ENCODE peak calls at places on chromosomes 1 and 21, in seven cellular contexts. C is GM23338, G is OCI-LY7, K is SK-N-SH, Z is neural progenitor cell, O is HCT116, H is PC-3. V is an unnamed sample.

GRCh38 chr1:227728892-227729143 is 6.3 kb downstream of the JMJD4 start:
- DNase-seq in C (no peak), G (no peak), K (no peak), Z (no peak), O (no peak), H (no peak), V (peak)

GRCh38 chr1:221868894-221869293 is 127.0 kb upstream of the DUSP10 start:
- DNase-seq in C (no peak), G (no peak), K (no peak), Z (no peak), O (no peak), H (peak), V (peak)

GRCh38 chr1:10204003-10204642 is 6.2 kb upstream of the KIF1B start:
- DNase-seq in C (no peak), G (no peak), K (peak), Z (peak), O (no peak), H (no peak), V (no peak)

GRCh38 chr1:93552751-93553455 is 105.0 kb downstream of the FNBP1L start:
- DNase-seq in C (peak), G (no peak), K (peak), Z (peak), O (peak), H (no peak), V (peak)

GRCh38 chr1:46193984-46194570 is 4.2 kb downstream of the POMGNT1 start:
- DNase-seq in C (peak), G (no peak), K (no peak), Z (no peak), O (no peak), H (no peak), V (no peak)

GRCh38 chr1:219322766-219323165 is 149.1 kb downstream of the LYPLAL1 start:
- DNase-seq in C (no peak), G (no peak), K (no peak), Z (no peak), O (no peak), H (no peak), V (no peak)

GRCh38 chr1:225699336-225699735 is 46.4 kb upstream of the ENAH start:
- DNase-seq in C (no peak), G (no peak), K (no peak), Z (no peak), O (no peak), H (peak), V (peak)

GRCh38 chr1:181010789-181011188 is 11.9 kb downstream of the STX6 start:
- DNase-seq in C (no peak), G (no peak), K (no peak), Z (no peak), O (no peak), H (no peak), V (peak)

GRCh38 chr1:36571106-36571505 is 88.4 kb upstream of the CSF3R start:
- DNase-seq in C (no peak), G (no peak), K (no peak), Z (no peak), O (no peak), H (no peak), V (no peak)

DNA sequence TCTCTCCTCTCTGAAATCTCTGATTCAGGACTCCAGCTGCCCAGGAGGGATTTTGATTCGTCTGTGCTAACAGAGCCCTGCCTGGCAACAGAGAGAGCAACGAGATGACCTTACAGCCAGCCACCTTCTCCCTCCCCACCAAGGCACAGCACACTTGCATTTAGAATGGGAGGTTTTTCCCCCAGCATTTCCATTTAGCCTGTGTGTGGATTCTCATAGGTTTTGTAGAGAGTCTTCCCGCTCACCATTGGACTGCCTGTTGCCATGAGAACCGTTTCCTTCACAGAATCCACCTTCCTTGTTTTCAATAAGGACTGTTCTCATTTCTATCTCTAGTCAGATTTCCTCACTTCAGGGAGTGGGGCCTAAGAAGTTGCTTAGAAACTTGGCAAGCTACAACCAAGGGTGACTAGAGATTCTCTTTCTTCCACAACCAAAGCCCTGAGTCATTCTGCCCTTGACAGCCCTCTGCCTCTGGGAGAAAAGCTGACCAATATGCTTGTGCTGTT is 5.8 kb upstream of the IKBKE start:
- DNase-seq in C (no peak), G (no peak), K (no peak), Z (no peak), O (no peak), H (peak), V (peak)
- TF ChIP-seq EZH2phosphoT487 in C (no peak), G (no peak), K (no peak), Z (no peak), O (no peak), H (no peak), V (no peak)

GRCh38 chr1:63663873-63664272 is 70.7 kb downstream of the PGM1 start:
- DNase-seq in C (no peak), G (no peak), K (no peak), Z (no peak), O (no peak), H (peak), V (peak)

GRCh38 chr1:63665824-63666223 is 72.6 kb downstream of the PGM1 start:
- DNase-seq in C (no peak), G (no peak), K (no peak), Z (peak), O (no peak), H (no peak), V (no peak)

GRCh38 chr1:63663301-63663700 is 70.1 kb downstream of the PGM1 start:
- DNase-seq in C (no peak), G (no peak), K (no peak), Z (no peak), O (peak), H (peak), V (peak)

GRCh38 chr1:63664742-63665141 is 71.5 kb downstream of the PGM1 start:
- DNase-seq in C (no peak), G (no peak), K (no peak), Z (no peak), O (no peak), H (no peak), V (no peak)

GRCh38 chr1:63665410-63665809 is 72.2 kb downstream of the PGM1 start:
- DNase-seq in C (no peak), G (no peak), K (no peak), Z (no peak), O (no peak), H (no peak), V (no peak)
- TF ChIP-seq EZH2phosphoT487 in C (no peak), G (no peak), K (no peak), Z (no peak), O (no peak), H (no peak), V (no peak)

DNA sequence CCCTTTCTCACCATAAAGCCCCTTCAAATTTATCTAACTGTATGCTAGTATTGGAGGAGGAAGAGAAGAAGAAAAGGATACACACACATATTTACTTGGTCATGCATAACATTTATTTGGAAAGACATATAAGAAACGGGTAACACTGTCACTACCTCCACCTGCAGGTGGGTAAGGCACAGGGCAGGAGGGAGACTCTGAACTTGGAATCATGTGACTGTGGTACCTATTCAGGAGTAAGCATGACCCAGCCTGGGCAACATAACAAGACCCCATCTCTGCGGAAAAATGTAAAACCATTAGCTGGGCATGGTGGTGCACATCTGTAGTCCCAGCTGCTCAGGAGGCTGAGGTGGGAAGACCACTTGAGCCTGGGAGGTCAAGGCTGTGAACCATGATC is 1.4 kb upstream of the PADI6 start:
- DNase-seq in C (peak), G (no peak), K (no peak), Z (no peak), O (peak), H (peak), V (no peak)
- TF ChIP-seq EZH2phosphoT487 in C (no peak), G (no peak), K (no peak), Z (no peak), O (no peak), H (no peak), V (no peak)

DNA sequence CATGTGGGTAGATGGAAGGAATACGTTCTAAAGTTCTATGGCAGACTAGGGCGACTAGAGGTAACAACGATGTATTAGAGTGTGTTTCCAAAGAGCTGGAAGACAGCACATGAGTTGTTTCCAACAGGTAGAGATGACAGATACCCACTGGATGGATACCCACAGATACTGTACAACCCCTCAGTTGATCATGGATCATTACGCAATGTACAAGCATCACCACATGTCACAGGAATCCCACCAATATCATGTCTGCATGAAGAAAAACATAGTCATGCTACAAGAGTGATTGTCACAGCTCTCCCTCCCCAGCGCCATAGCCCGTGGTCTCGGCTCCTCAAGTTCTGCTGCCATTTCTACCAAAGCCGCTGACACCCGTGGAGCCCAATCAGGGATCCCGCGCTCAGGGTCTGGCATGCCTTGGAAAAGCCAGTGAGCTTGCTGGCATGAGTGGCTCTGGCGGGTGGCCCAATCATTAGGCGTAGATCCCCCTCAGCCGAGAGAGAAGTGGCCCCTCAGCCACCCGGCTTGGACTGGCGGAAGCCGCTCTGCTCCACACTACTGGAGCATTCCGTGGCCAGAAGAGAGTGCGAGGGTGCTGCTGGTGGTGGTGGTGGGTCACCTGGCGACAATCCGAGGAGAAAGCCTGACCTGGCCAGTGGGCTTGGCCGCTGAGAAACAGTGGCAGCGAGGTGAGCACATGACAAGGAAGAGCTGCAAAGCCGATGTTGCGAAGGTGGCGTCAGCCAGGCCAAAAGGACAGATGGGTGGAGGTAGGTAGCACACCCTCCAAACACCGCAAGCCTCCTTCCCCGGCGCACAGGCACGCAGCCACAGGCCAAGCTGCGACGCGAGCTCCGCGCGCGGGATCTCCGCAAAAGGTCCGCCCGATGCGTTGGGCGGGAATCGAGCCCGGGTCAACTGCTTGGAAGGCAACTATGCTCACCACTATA is 65.7 kb upstream of the FCGR2A start:
- DNase-seq in C (peak), G (peak), K (peak), Z (no peak), O (no peak), H (peak), V (peak)
- TF ChIP-seq EZH2phosphoT487 in C (no peak), G (no peak), K (no peak), Z (peak), O (no peak), H (no peak), V (no peak)

GRCh38 chr21:44593598-44594405 is 1.5 kb upstream of the KRTAP10-6 start:
- DNase-seq in C (peak), G (no peak), K (no peak), Z (no peak), O (no peak), H (no peak), V (no peak)

GRCh38 chr21:44594406-44594916 is 2.2 kb upstream of the KRTAP10-6 start:
- DNase-seq in C (no peak), G (no peak), K (no peak), Z (no peak), O (no peak), H (no peak), V (no peak)

GRCh38 chr21:44598031-44598430 is 2.4 kb upstream of the KRTAP10-7 start:
- DNase-seq in C (peak), G (no peak), K (no peak), Z (peak), O (no peak), H (no peak), V (no peak)

GRCh38 chr21:44599264-44600029 is 950 bp upstream of the KRTAP10-7 start:
- DNase-seq in C (no peak), G (no peak), K (no peak), Z (no peak), O (no peak), H (no peak), V (no peak)

GRCh38 chr21:44596068-44596725 is 3.9 kb upstream of the KRTAP10-6 start:
- DNase-seq in C (no peak), G (no peak), K (no peak), Z (no peak), O (no peak), H (peak), V (peak)
- TF ChIP-seq EZH2phosphoT487 in C (no peak), G (no peak), K (no peak), Z (no peak), O (no peak), H (no peak), V (no peak)

GRCh38 chr1:15952317-15953258 is 23.3 kb downstream of the ZBTB17 start:
- DNase-seq in C (peak), G (no peak), K (no peak), Z (peak), O (peak), H (peak), V (peak)

GRCh38 chr1:15950302-15950701 is 25.6 kb downstream of the ZBTB17 start:
- DNase-seq in C (no peak), G (no peak), K (no peak), Z (no peak), O (no peak), H (no peak), V (no peak)

GRCh38 chr1:15951341-15952153 is 24.4 kb downstream of the ZBTB17 start:
- DNase-seq in C (peak), G (no peak), K (no peak), Z (no peak), O (no peak), H (no peak), V (peak)

GRCh38 chr1:15949453-15950245 is 26.3 kb downstream of the ZBTB17 start:
- DNase-seq in C (peak), G (peak), K (peak), Z (peak), O (peak), H (no peak), V (peak)

DNA sequence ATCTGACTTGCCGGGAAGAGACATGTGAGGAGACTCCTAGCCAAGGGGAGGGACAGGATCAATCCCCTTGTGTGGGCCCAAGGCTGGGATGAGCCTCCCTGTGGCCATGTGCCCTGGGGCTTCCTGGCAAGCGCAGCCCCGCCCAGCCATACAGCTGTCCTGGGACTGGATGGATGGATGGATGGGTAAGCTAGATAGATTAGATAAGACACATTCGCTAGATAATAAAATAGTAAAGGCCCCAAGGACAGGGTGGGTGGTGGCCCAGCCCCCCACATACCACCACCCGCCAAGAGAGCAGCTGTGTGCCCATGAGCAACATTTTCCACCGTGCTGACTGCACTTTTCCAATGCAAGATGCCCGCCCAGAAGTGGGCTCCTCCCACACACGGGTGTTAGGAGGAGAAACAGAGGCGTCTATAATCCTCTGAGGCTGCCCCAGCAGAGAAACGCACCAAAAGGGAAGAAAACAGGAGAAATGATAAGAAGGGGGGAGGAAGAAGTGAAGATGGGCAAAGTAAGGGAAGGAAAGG is 25.1 kb downstream of the ZBTB17 start:
- DNase-seq in C (no peak), G (no peak), K (no peak), Z (no peak), O (no peak), H (no peak), V (peak)
- TF ChIP-seq EZH2phosphoT487 in C (no peak), G (no peak), K (no peak), Z (no peak), O (no peak), H (no peak), V (no peak)

GRCh38 chr1:66352783-66353182 is 181.2 kb upstream of the SGIP1 start:
- DNase-seq in C (no peak), G (no peak), K (no peak), Z (no peak), O (no peak), H (no peak), V (peak)

GRCh38 chr1:66354311-66354922 is 179.5 kb upstream of the SGIP1 start:
- DNase-seq in C (peak), G (no peak), K (no peak), Z (no peak), O (no peak), H (no peak), V (peak)

GRCh38 chr1:66351474-66351873 is 182.5 kb upstream of the SGIP1 start:
- DNase-seq in C (no peak), G (no peak), K (no peak), Z (no peak), O (no peak), H (no peak), V (peak)

GRCh38 chr1:66351913-66352312 is 182.0 kb upstream of the SGIP1 start:
- DNase-seq in C (peak), G (no peak), K (no peak), Z (no peak), O (no peak), H (no peak), V (peak)

DNA sequence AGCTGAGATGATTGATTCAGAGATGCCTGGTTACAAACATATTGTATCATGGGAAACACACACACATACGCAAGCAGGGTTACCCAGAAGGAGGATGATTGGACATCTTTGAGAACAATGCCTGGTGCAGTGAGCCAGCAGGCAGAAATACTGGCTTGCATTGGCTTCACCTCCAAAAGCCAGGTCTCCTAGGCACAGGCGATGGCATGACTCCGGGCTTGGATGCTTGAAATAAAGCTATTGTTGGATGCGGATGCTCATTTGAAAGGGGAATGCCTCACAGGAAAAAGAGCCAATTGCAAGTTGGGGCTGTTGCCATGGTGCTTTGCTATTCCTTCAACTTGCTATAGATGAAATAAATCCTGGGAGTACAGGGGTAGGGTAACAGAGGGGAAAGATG is 180.7 kb upstream of the SGIP1 start:
- DNase-seq in C (peak), G (no peak), K (no peak), Z (peak), O (no peak), H (no peak), V (no peak)
- TF ChIP-seq EZH2phosphoT487 in C (no peak), G (no peak), K (no peak), Z (no peak), O (no peak), H (no peak), V (no peak)

GRCh38 chr1:58426918-58427317 is 119.6 kb downstream of the OMA1 start:
- DNase-seq in C (no peak), G (no peak), K (no peak), Z (no peak), O (no peak), H (no peak), V (no peak)

GRCh38 chr1:58434181-58434580 is 112.3 kb downstream of the OMA1 start:
- DNase-seq in C (no peak), G (no peak), K (no peak), Z (no peak), O (no peak), H (no peak), V (no peak)

GRCh38 chr1:58432813-58433668 is 113.5 kb downstream of the OMA1 start:
- DNase-seq in C (peak), G (no peak), K (peak), Z (peak), O (no peak), H (peak), V (peak)

GRCh38 chr1:58431847-58432246 is 114.7 kb downstream of the OMA1 start:
- DNase-seq in C (no peak), G (no peak), K (no peak), Z (no peak), O (no peak), H (no peak), V (no peak)

DNA sequence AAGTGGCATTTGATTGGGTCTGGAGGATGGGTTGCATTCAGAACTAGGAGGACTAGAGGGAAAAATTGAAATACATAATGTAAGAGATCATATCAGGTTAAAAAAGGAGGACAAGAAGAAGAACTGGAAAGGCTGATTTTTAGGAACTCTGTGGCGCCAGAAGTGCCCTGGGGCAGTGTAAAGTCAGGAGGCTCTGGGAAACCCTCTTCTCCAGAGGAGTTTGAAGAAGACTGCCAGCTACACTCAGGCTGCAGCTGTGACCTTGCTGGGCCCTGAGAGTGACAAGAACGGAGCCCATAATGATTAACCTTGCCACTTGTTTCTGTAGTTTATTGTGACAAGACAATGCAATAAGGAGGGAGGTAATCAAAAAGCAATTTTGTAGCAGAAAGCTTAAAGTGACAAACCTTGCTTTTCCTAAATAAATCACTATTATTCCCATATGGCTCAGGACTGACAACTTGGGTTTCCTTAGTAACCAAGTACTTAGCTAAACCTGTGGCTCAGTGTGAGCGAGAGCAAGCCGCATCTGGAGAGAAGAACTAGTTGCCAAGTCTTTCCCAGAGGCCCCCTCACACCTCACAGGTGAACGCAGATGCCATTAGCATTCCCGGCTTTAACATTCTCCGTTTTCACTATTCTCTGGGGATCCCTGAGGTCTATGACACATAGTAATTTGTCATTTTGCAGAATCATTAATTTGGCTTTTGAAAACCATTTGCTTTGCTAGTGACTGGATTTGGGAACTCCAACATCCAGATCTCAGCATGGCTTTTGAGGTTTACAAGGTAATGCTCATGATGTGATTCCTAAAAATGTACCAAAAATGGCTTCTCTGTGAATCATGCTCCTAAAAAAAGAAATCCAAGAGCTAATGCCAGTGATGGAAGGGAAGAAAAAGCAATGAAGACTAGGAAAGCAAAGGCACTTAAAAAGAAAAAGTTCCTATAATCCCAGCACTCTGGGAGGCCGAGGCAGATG is 115.9 kb downstream of the OMA1 start:
- DNase-seq in C (no peak), G (no peak), K (no peak), Z (no peak), O (no peak), H (no peak), V (peak)
- TF ChIP-seq EZH2phosphoT487 in C (no peak), G (no peak), K (no peak), Z (no peak), O (no peak), H (no peak), V (no peak)